ENCODE peak calls at places on chromosomes 3 and 15, in four cellular contexts. U is pancreas, L is ovary, Z is cardiac septum. C is an unnamed sample.

GRCh38 chr15:42371125-42371524 is 11.8 kb downstream of the CAPN3 start:
- DNase-seq in U (no peak), L (no peak), Z (no peak), C (no peak)

GRCh38 chr3:182258538-182259177 is 534.6 kb upstream of the ATP11B start:
- DNase-seq in U (no peak), L (no peak), Z (no peak), C (no peak)

GRCh38 chr15:23083115-23083514 is 43.7 kb upstream of the TUBGCP5 start:
- DNase-seq in U (no peak), L (no peak), Z (no peak), C (no peak)

GRCh38 chr15:40567111-40567510 is 2.0 kb upstream of the RPUSD2 start:
- DNase-seq in U (no peak), L (no peak), Z (no peak), C (no peak)

GRCh38 chr3:177141471-177141870 is 55.8 kb downstream of the TBL1XR1 start:
- DNase-seq in U (no peak), L (no peak), Z (no peak), C (no peak)

GRCh38 chr15:36608166-36608565 is 28.7 kb downstream of the CDIN1 start:
- DNase-seq in U (no peak), L (no peak), Z (no peak), C (no peak)

GRCh38 chr3:37906734-37907282 is 45.1 kb downstream of the CTDSPL start:
- DNase-seq in U (no peak), L (no peak), Z (no peak), C (no peak)

GRCh38 chr3:195106418-195106906 is 164.5 kb downstream of the XXYLT1 start:
- DNase-seq in U (peak), L (peak), Z (peak), C (peak)

GRCh38 chr3:96192951-96193350 is 621.4 kb upstream of the EPHA6 start:
- DNase-seq in U (no peak), L (no peak), Z (no peak), C (no peak)

C was measured in T1000.